ENCODE peak calls at places on chromosomes 13 and 19, in six cellular contexts. One of them, this sample, is unnamed.

GRCh38 chr19:35991731-35992450 is 3.1 kb upstream of the SDHAF1 start:
- DNase-seq in IMR-90: no peak
- DNase-seq in A549: no peak
- DNase-seq in HepG2: no peak
- DNase-seq in K562: no peak
- DNase-seq in GM12878: no peak
- DNase-seq in this sample: no peak

GRCh38 chr13:66138172-66138811 is 1091.8 kb downstream of the PCDH9 start:
- DNase-seq in IMR-90: no peak
- DNase-seq in A549: no peak
- DNase-seq in HepG2: no peak
- DNase-seq in K562: no peak
- DNase-seq in GM12878: peak; percentile 82
- DNase-seq in this sample: no peak

GRCh38 chr19:49057636-49058234 is at the start of gene CGB7:
- DNase-seq in IMR-90: peak; percentile 35
- DNase-seq in A549: peak; percentile 77
- DNase-seq in HepG2: peak; percentile 17
- DNase-seq in K562: peak; percentile 77
- DNase-seq in GM12878: no peak
- DNase-seq in this sample: peak; percentile 39

GRCh38 chr13:58843567-58843966 is 1212.0 kb downstream of the PCDH17 start:
- DNase-seq in IMR-90: no peak
- DNase-seq in A549: no peak
- DNase-seq in HepG2: peak; percentile 1
- DNase-seq in K562: no peak
- DNase-seq in GM12878: no peak
- DNase-seq in this sample: no peak

GRCh38 chr19:30783212-30783611 is 411.0 kb downstream of the ZNF536 start:
- DNase-seq in IMR-90: no peak
- DNase-seq in A549: no peak
- DNase-seq in HepG2: no peak
- DNase-seq in K562: no peak
- DNase-seq in GM12878: no peak
- DNase-seq in this sample: no peak

GRCh38 chr19:13024958-13025653 is 29.8 kb downstream of the NFIX start:
- DNase-seq in IMR-90: no peak
- DNase-seq in A549: no peak
- DNase-seq in HepG2: no peak
- DNase-seq in K562: no peak
- DNase-seq in GM12878: no peak
- DNase-seq in this sample: no peak

GRCh38 chr19:1189419-1189818 is 15.4 kb upstream of the SBNO2 start:
- DNase-seq in IMR-90: peak; percentile 35
- DNase-seq in A549: no peak
- DNase-seq in HepG2: no peak
- DNase-seq in K562: peak; percentile 61
- DNase-seq in GM12878: no peak
- DNase-seq in this sample: no peak

GRCh38 chr19:35433448-35433847 is 14.6 kb upstream of the FFAR2 start:
- DNase-seq in IMR-90: no peak
- DNase-seq in A549: no peak
- DNase-seq in HepG2: no peak
- DNase-seq in K562: no peak
- DNase-seq in GM12878: no peak
- DNase-seq in this sample: no peak

GRCh38 chr13:106230450-106230849 is 305.0 kb downstream of the EFNB2 start:
- DNase-seq in IMR-90: peak; percentile 83
- DNase-seq in A549: no peak
- DNase-seq in HepG2: no peak
- DNase-seq in K562: no peak
- DNase-seq in GM12878: no peak
- DNase-seq in this sample: no peak

DNA sequence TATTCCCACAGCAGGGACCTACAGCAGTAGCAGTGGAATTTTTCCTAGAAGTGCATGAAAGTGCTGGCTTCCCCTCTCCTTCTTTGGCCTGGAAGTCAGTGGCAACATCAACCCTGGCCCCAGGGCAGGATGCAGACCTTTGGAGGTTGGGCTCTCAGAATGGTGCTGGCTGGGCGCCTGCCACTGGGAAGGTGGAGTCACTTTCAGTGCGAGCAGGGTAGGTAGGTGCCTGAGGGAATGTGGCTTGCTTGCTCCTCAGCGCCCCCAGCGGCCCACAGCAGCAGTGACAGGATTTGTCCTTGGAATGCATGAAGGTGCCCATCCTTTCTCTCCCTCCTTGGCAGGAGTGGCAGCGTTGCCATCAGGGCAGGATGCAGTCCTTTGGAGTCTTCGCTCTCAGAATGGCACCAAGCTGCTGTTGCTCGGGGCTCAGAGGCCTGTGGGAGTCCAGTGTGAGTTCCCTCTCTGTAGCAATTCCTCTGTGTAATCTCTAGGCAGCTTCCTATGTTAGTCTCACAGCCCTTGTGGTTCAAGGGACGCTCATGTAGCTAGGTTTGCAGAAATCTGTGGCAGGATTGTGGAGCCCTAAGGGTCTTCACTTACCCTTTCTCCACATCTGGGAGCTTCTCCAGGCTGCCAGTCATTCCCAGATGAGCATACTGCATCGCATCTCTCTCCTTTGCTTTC is 354.4 kb upstream of the DACH1 start:
- DNase-seq in IMR-90: no peak
- DNase-seq in A549: peak; percentile 3
- DNase-seq in HepG2: peak; percentile 28
- DNase-seq in K562: peak; percentile 19
- DNase-seq in GM12878: no peak
- DNase-seq in this sample: peak; percentile 94
- TF ChIP-seq BHLHE40 in IMR-90: no peak
- TF ChIP-seq BHLHE40 in A549: no peak
- TF ChIP-seq BHLHE40 in HepG2: no peak
- TF ChIP-seq BHLHE40 in K562: no peak
- TF ChIP-seq BHLHE40 in GM12878: no peak
- TF ChIP-seq BHLHE40 in this sample: no peak

GRCh38 chr19:28294395-28294794 is 918.6 kb downstream of the UQCRFS1 start:
- DNase-seq in IMR-90: no peak
- DNase-seq in A549: no peak
- DNase-seq in HepG2: no peak
- DNase-seq in K562: no peak
- DNase-seq in GM12878: no peak
- DNase-seq in this sample: no peak
- TF ChIP-seq BHLHE40 in IMR-90: no peak
- TF ChIP-seq BHLHE40 in A549: no peak
- TF ChIP-seq BHLHE40 in HepG2: no peak
- TF ChIP-seq BHLHE40 in K562: no peak
- TF ChIP-seq BHLHE40 in GM12878: no peak
- TF ChIP-seq BHLHE40 in this sample: no peak

GRCh38 chr13:51770160-51770559 is 33.8 kb downstream of the DHRS12 start:
- DNase-seq in IMR-90: no peak
- DNase-seq in A549: no peak
- DNase-seq in HepG2: peak; percentile 15
- DNase-seq in K562: no peak
- DNase-seq in GM12878: no peak
- DNase-seq in this sample: no peak

GRCh38 chr13:51768378-51768921 is 35.5 kb downstream of the DHRS12 start:
- DNase-seq in IMR-90: no peak
- DNase-seq in A549: no peak
- DNase-seq in HepG2: no peak
- DNase-seq in K562: no peak
- DNase-seq in GM12878: no peak
- DNase-seq in this sample: no peak

GRCh38 chr13:51770681-51771417 is 33.1 kb downstream of the DHRS12 start:
- DNase-seq in IMR-90: no peak
- DNase-seq in A549: no peak
- DNase-seq in HepG2: no peak
- DNase-seq in K562: no peak
- DNase-seq in GM12878: no peak
- DNase-seq in this sample: no peak

GRCh38 chr13:51768976-51769375 is 35.0 kb downstream of the DHRS12 start:
- DNase-seq in IMR-90: no peak
- DNase-seq in A549: no peak
- DNase-seq in HepG2: no peak
- DNase-seq in K562: no peak
- DNase-seq in GM12878: no peak
- DNase-seq in this sample: no peak

GRCh38 chr13:51769455-51770127 is 34.4 kb downstream of the DHRS12 start:
- DNase-seq in IMR-90: no peak
- DNase-seq in A549: no peak
- DNase-seq in HepG2: no peak
- DNase-seq in K562: no peak
- DNase-seq in GM12878: no peak
- DNase-seq in this sample: no peak
- TF ChIP-seq BHLHE40 in IMR-90: no peak
- TF ChIP-seq BHLHE40 in A549: no peak
- TF ChIP-seq BHLHE40 in HepG2: no peak
- TF ChIP-seq BHLHE40 in K562: no peak
- TF ChIP-seq BHLHE40 in GM12878: no peak
- TF ChIP-seq BHLHE40 in this sample: no peak

GRCh38 chr13:33053397-33054066 is 37.3 kb downstream of the KL start:
- DNase-seq in IMR-90: no peak
- DNase-seq in A549: no peak
- DNase-seq in HepG2: peak; percentile 85
- DNase-seq in K562: no peak
- DNase-seq in GM12878: no peak
- DNase-seq in this sample: no peak

GRCh38 chr13:33057019-33057785 is 41.0 kb downstream of the KL start:
- DNase-seq in IMR-90: peak; percentile 6
- DNase-seq in A549: peak; percentile 18
- DNase-seq in HepG2: peak; percentile 29
- DNase-seq in K562: no peak
- DNase-seq in GM12878: no peak
- DNase-seq in this sample: peak; percentile 45

GRCh38 chr13:33060815-33061214 is 44.6 kb downstream of the KL start:
- DNase-seq in IMR-90: no peak
- DNase-seq in A549: no peak
- DNase-seq in HepG2: no peak
- DNase-seq in K562: no peak
- DNase-seq in GM12878: no peak
- DNase-seq in this sample: no peak

GRCh38 chr13:33058816-33059215 is 42.6 kb downstream of the KL start:
- DNase-seq in IMR-90: no peak
- DNase-seq in A549: no peak
- DNase-seq in HepG2: no peak
- DNase-seq in K562: no peak
- DNase-seq in GM12878: no peak
- DNase-seq in this sample: no peak
- TF ChIP-seq BHLHE40 in IMR-90: no peak
- TF ChIP-seq BHLHE40 in A549: no peak
- TF ChIP-seq BHLHE40 in HepG2: no peak
- TF ChIP-seq BHLHE40 in K562: no peak
- TF ChIP-seq BHLHE40 in GM12878: no peak
- TF ChIP-seq BHLHE40 in this sample: no peak

This sample was measured in HEK293T.